ENCODE peak calls at places on chromosome 19, in nine cellular contexts. H is activated naive CD4-positive, alpha-beta T cell treated with anti-CD3 and anti-CD28 coated beads, Interleukin-2, amount 50 U/mL, for 16 hours; R is OCI-M1; K is stimulated activated CD4-positive, alpha-beta T cell treated with anti-CD3 and anti-CD28 coated beads, Interleukin-12 subunit alpha, Interleukin-12 subunit beta, amount 100 ng/mL, for 24 hours; M is CD14-positive monocyte; A is glutamatergic neuron; U is left cardiac atrium; V is tibial nerve; G is BE2C. C is an unnamed sample.

GRCh38 chr19:4059931-4060620 is 6.6 kb downstream of the ZBTB7A start:
- DNase-seq in U (peak), K (no peak), G (no peak), M (peak), R (no peak), A (peak), V (peak), H (no peak), C (no peak)

GRCh38 chr19:36041831-36042230 is 9.2 kb upstream of the CLIP3 start:
- DNase-seq in A (no peak), V (no peak), U (no peak), G (no peak), R (no peak), H (no peak), K (no peak), M (no peak), C (no peak)

GRCh38 chr19:45576682-45577081 is 7.9 kb downstream of the OPA3 start:
- DNase-seq in U (no peak), G (no peak), K (no peak), V (no peak), A (no peak), R (no peak), M (no peak), H (no peak), C (no peak)

GRCh38 chr19:19416280-19416679 is 10.8 kb downstream of the GATAD2A start:
- DNase-seq in A (no peak), R (no peak), V (no peak), K (no peak), G (no peak), U (no peak), H (no peak), M (no peak), C (no peak)

GRCh38 chr19:2341987-2342386 is 13.5 kb downstream of the SPPL2B start:
- DNase-seq in R (no peak), A (no peak), G (no peak), M (no peak), V (no peak), K (no peak), H (no peak), U (no peak), C (no peak)

GRCh38 chr19:19382118-19382517 is 23.4 kb upstream of the GATAD2A start:
- DNase-seq in R (no peak), U (no peak), A (no peak), M (no peak), K (no peak), H (no peak), G (no peak), V (no peak), C (no peak)

GRCh38 chr19:18157465-18158063 is 4.6 kb downstream of the PIK3R2 start:
- DNase-seq in V (no peak), R (no peak), H (no peak), A (peak), U (no peak), K (no peak), G (peak), M (no peak), C (no peak)

GRCh38 chr19:6765738-6766356 is 1.4 kb downstream of the SH2D3A start:
- DNase-seq in U (no peak), G (no peak), R (no peak), A (no peak), H (no peak), V (no peak), K (no peak), M (no peak), C (no peak)

GRCh38 chr19:40612831-40613668 is 11.9 kb downstream of the LTBP4 start:
- DNase-seq in M (no peak), G (peak), H (peak), K (peak), A (peak), V (peak), R (peak), U (peak), C (no peak)

GRCh38 chr19:48878219-48879024 is 6.2 kb downstream of the PPP1R15A start:
- DNase-seq in R (peak), G (no peak), H (no peak), A (no peak), K (no peak), U (peak), M (no peak), V (no peak), C (no peak)

GRCh38 chr19:13051581-13052165 is 51.0 kb downstream of the LYL1 start:
- DNase-seq in H (peak), U (no peak), R (no peak), M (no peak), V (peak), A (peak), K (peak), G (peak), C (no peak)

GRCh38 chr19:757811-758668 is 7.1 kb downstream of the MISP start:
- DNase-seq in G (no peak), K (no peak), R (no peak), V (no peak), A (no peak), U (no peak), H (no peak), M (no peak), C (no peak)

GRCh38 chr19:2123682-2124387 is 27.1 kb downstream of the IZUMO4 start:
- DNase-seq in K (no peak), A (no peak), R (no peak), G (no peak), V (no peak), H (no peak), U (no peak), M (no peak), C (no peak)

GRCh38 chr19:48186541-48186991 is 16.1 kb downstream of the ZSWIM9 start:
- DNase-seq in G (no peak), A (no peak), K (no peak), U (no peak), V (no peak), R (no peak), M (no peak), H (no peak), C (no peak)

GRCh38 chr19:32168606-32169005 is 176.8 kb upstream of the ZNF507 start:
- DNase-seq in R (no peak), M (no peak), U (no peak), G (no peak), K (no peak), A (no peak), H (no peak), V (no peak), C (peak)

GRCh38 chr19:13985771-13986347 is 20.3 kb downstream of the RFX1 start:
- DNase-seq in V (no peak), R (no peak), H (no peak), U (no peak), M (no peak), K (no peak), G (no peak), A (no peak), C (no peak)

GRCh38 chr19:16535381-16535780 is 6.9 kb downstream of the CHERP start:
- DNase-seq in G (no peak), R (no peak), V (no peak), A (no peak), M (no peak), K (no peak), U (no peak), H (no peak), C (no peak)

GRCh38 chr19:46081928-46082727 is 41.3 kb upstream of the IGFL4 start:
- DNase-seq in G (peak), A (no peak), K (no peak), V (peak), R (peak), U (no peak), H (no peak), M (no peak), C (no peak)

GRCh38 chr19:6718741-6719539 is 1.5 kb downstream of the C3 start:
- DNase-seq in G (peak), A (no peak), U (peak), K (no peak), M (peak), H (peak), R (peak), V (no peak), C (no peak)

GRCh38 chr19:5451494-5451893 is 3.7 kb upstream of the ZNRF4 start:
- DNase-seq in G (no peak), V (no peak), K (no peak), U (no peak), R (no peak), H (no peak), A (no peak), M (no peak), C (no peak)

GRCh38 chr19:6577410-6578125 is 13.4 kb downstream of the CD70 start:
- DNase-seq in H (no peak), R (peak), V (no peak), A (no peak), U (no peak), G (no peak), M (peak), K (no peak), C (no peak)

GRCh38 chr19:42352216-42352892 is 26.9 kb downstream of the MEGF8 start:
- DNase-seq in R (no peak), U (no peak), M (no peak), H (no peak), G (peak), K (no peak), A (no peak), V (no peak), C (no peak)